ENCODE peak calls at places on chromosomes 5 and 9, in ten cellular contexts. U is prostate gland, Y is K562, G is breast epithelium, Q is A549, I is adrenal gland, L is transverse colon, T is stomach, Z is uterus, W is tibial nerve. M is an unnamed sample.
A peak's percentile ranks its signal among the peaks of the same experiment; 100 is the strongest.

GRCh38 chr9:98983295-98984268 is 39.9 kb downstream of the COL15A1 start:
- DNase-seq in T (no peak), I (no peak), Y (no peak), G (no peak), Z (no peak), U (no peak), Q (no peak), L (no peak), W (no peak), M (no peak)

GRCh38 chr9:91783876-91784672 is 166.0 kb downstream of the ROR2 start:
- DNase-seq in W (no peak), G (no peak), U (no peak), Y (no peak), Q (no peak), L (no peak), T (no peak), Z (no peak), I (no peak), M (no peak)

GRCh38 chr9:121498150-121498486 is 1.5 kb downstream of the GGTA1 start:
- DNase-seq in T (peak; percentile 56), W (peak; percentile 58), I (peak; percentile 87), Y (peak; percentile 62), Z (peak; percentile 30), L (peak; percentile 49), G (no peak), Q (peak; percentile 84), U (peak; percentile 64), M (peak; percentile 75)

GRCh38 chr9:74838351-74838750 is 49.4 kb downstream of the TRPM6 start:
- DNase-seq in Q (peak; percentile 57), U (no peak), Y (no peak), L (no peak), G (no peak), W (no peak), T (no peak), I (no peak), Z (no peak), M (no peak)

GRCh38 chr9:75892168-75892901 is 1.9 kb downstream of the PCSK5 start:
- DNase-seq in G (no peak), L (peak; percentile 70), T (no peak), Y (no peak), Q (peak; percentile 22), W (peak; percentile 18), U (peak; percentile 14), Z (peak; percentile 58), I (no peak), M (peak; percentile 29)

GRCh38 chr5:132103380-132103951 is 29.9 kb downstream of the CSF2 start:
- DNase-seq in T (peak; percentile 46), I (peak; percentile 96), L (peak; percentile 57), Y (peak; percentile 83), G (no peak), Z (peak; percentile 36), Q (peak; percentile 83), W (peak; percentile 49), U (no peak), M (peak; percentile 90)

GRCh38 chr5:131214828-131215227 is 44.1 kb downstream of the LYRM7 start:
- DNase-seq in L (no peak), Z (no peak), T (no peak), Y (no peak), W (no peak), U (no peak), G (no peak), Q (no peak), I (no peak), M (no peak)

GRCh38 chr5:162529886-162530285 is 462.3 kb downstream of the GABRG2 start:
- DNase-seq in G (no peak), L (no peak), W (no peak), T (no peak), I (no peak), U (no peak), Z (no peak), Q (no peak), Y (no peak), M (no peak)

GRCh38 chr5:140000332-140000731 is 42.8 kb downstream of the NRG2 start:
- DNase-seq in T (no peak), W (no peak), Q (no peak), Y (no peak), L (no peak), I (no peak), Z (no peak), U (no peak), G (no peak), M (peak; percentile 64)

GRCh38 chr5:26024774-26025173 is 1013.6 kb downstream of the CDH9 start:
- DNase-seq in Z (no peak), U (no peak), T (no peak), Q (peak; percentile 11), I (no peak), W (no peak), G (no peak), L (no peak), Y (no peak), M (no peak)

GRCh38 chr5:159725475-159725874 is 190.8 kb upstream of the ADRA1B start:
- DNase-seq in U (no peak), Z (no peak), Q (no peak), W (no peak), L (no peak), Y (no peak), G (no peak), T (no peak), I (no peak), M (no peak)

GRCh38 chr5:54525692-54526091 is 8.1 kb downstream of the SNX18 start:
- DNase-seq in L (no peak), U (no peak), G (no peak), I (no peak), Q (no peak), W (no peak), T (no peak), Y (no peak), Z (no peak), M (no peak)

GRCh38 chr5:54524704-54525103 is 7.1 kb downstream of the SNX18 start:
- DNase-seq in Z (no peak), W (no peak), T (peak; percentile 50), Y (no peak), U (no peak), L (peak; percentile 16), G (no peak), I (peak; percentile 74), Q (no peak), M (no peak)

GRCh38 chr5:54526604-54527359 is 9.2 kb downstream of the SNX18 start:
- DNase-seq in Y (no peak), Z (no peak), L (no peak), W (no peak), Q (no peak), I (no peak), G (no peak), U (no peak), T (no peak), M (no peak)

GRCh38 chr5:54524082-54524481 is 6.5 kb downstream of the SNX18 start:
- DNase-seq in G (no peak), U (no peak), L (no peak), Y (no peak), Q (no peak), Z (no peak), I (no peak), T (no peak), W (no peak), M (no peak)

DNA sequence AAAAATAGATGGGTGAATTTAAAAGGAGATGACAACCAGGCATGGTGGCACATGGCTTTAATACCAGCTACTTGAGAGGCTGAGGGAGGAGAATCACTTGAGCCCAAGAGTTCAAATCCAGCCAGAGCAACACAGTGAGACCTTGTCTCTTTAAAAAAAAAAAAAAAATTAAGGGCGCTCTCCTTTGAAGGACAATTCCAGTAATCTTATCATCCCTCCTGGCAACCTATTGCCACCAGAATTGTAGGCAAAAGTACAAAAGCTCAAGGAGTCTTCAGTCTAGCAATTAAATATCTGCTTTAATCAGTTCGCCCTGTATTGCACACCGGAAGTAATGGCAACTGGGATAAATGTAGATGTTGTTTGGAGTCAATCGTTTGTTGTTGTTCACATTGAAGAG is 7.7 kb downstream of the SNX18 start:
- DNase-seq in I (no peak), T (no peak), U (no peak), Z (no peak), Q (no peak), G (no peak), W (no peak), Y (no peak), L (no peak), M (no peak)
- H3K4me3 ChIP-seq in I (no peak overlapping the region), T (no peak overlapping the region), U (no peak overlapping the region), Z (peak overlapping the region; percentile 28), Q (no peak overlapping the region), G (no peak overlapping the region), W (no peak overlapping the region), Y (no peak overlapping the region), L (no peak overlapping the region), M (no peak overlapping the region)

GRCh38 chr5:52269395-52269794 is 518.3 kb upstream of the ITGA1 start:
- DNase-seq in L (no peak), G (no peak), T (no peak), Q (no peak), U (no peak), W (no peak), I (no peak), Y (no peak), Z (no peak), M (no peak)

DNA sequence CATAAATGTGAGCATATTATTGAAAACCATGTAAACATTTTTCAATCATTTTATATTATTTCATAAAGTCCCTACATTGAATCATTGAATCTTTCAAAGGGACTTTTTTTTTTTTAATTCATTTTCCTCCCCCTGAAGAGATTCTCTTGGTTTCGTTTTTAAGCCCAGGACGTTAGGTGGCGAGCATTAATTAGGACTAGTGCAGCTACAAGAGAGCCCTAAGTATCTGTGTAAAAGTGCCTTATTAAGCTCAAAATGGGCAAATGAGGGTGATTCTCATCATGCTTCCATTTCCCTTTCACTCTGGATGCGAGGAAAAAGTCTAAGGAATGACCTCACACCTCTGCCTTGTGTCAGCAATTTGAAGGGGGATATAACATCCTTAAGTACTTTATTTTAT is 517.9 kb upstream of the ITGA1 start:
- DNase-seq in I (no peak), Y (no peak), W (no peak), U (no peak), Z (no peak), Q (no peak), G (no peak), T (no peak), L (no peak), M (no peak)
- TF ChIP-seq POLR2A in I (no peak), Y (no peak), W (no peak), U (no peak), Z (no peak), Q (no peak), G (no peak), T (no peak), L (no peak), M (no peak)

GRCh38 chr9:129665008-129665771 is at the start of gene PRRX2:
- DNase-seq in I (no peak), W (no peak), G (no peak), T (no peak), L (no peak), Y (peak; percentile 69), U (no peak), Q (peak; percentile 47), Z (peak; percentile 39), M (no peak)
- H3K4me3 ChIP-seq in I (no peak within 1 kb of the TSS), W (peak within 1 kb of the TSS; percentile 59), G (peak within 1 kb of the TSS; percentile 48), T (peak within 1 kb of the TSS; percentile 41), L (peak within 1 kb of the TSS; percentile 47), Y (no peak within 1 kb of the TSS), U (peak within 1 kb of the TSS; percentile 31), Q (peak within 1 kb of the TSS; percentile 77), Z (peak within 1 kb of the TSS; percentile 36), M (peak within 1 kb of the TSS; percentile 45)

DNA sequence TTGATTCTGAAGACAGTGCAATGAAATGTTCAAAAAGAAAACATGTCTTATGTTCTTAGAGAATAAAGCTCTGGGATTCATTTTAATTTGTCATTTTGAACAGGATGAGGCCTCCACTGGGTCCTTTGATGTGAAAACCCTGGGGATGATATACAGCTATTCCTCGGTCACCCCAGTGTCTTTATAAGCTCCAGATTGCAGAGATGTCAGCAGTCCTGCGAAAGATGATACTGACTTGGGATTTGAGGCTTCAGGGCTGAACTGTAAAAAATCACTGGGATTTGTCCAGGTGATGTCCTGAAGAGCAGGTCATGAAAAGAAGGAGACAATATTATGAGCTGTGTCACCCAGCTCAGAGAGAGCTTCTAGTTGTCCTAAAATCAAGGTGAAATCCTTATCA is 529.7 kb upstream of the ZNF608 start:
- DNase-seq in L (no peak), T (no peak), Z (no peak), U (no peak), W (no peak), I (no peak), Q (no peak), G (no peak), Y (no peak), M (no peak)
- TF ChIP-seq POLR2A in L (no peak), T (no peak), Z (no peak), U (no peak), W (no peak), I (no peak), Q (no peak), G (no peak), Y (no peak), M (no peak)